ENCODE peak calls at places on chromosomes 1 and 21, in ten cellular contexts. D is IMR-90, H is PC-3, O is pancreas, F is colonic mucosa, J is mammary epithelial cell, G is fibroblast of lung, R is uterus, N is heart left ventricle, W is heart right ventricle. Y is an unnamed sample.

GRCh38 chr1:214568328-214568727 is 16.9 kb upstream of the PTPN14 start:
- DNase-seq in H (peak; percentile 85), D (peak; percentile 49), J (no peak), N (no peak), R (no peak), G (peak; percentile 63), O (no peak), W (no peak), F (no peak), Y (no peak)

GRCh38 chr1:9278114-9278513 is 14.6 kb upstream of the SPSB1 start:
- DNase-seq in J (no peak), D (no peak), H (no peak), G (no peak), N (no peak), W (no peak), F (no peak), R (no peak), O (no peak), Y (peak; percentile 77)

GRCh38 chr1:30707412-30708360 is 15.7 kb downstream of the MATN1 start:
- DNase-seq in W (peak; percentile 58), O (peak; percentile 85), H (peak; percentile 77), D (peak; percentile 56), G (peak; percentile 38), F (peak; percentile 76), R (peak; percentile 77), J (peak; percentile 49), N (peak; percentile 70), Y (peak; percentile 74)

GRCh38 chr1:196997428-196997827 is 20.1 kb downstream of the CFHR5 start:
- DNase-seq in G (peak; percentile 59), O (no peak), H (peak; percentile 11), N (no peak), D (peak; percentile 56), R (no peak), F (no peak), J (peak; percentile 20), W (no peak), Y (no peak)

GRCh38 chr1:98005326-98006010 is 84.6 kb upstream of the DPYD start:
- DNase-seq in J (peak; percentile 16), D (peak; percentile 52), F (no peak), N (no peak), H (peak; percentile 84), G (peak; percentile 65), R (no peak), W (no peak), O (no peak), Y (no peak)

GRCh38 chr1:41741244-41741643 is 177.5 kb downstream of the HIVEP3 start:
- DNase-seq in F (no peak), D (no peak), J (no peak), H (peak; percentile 27), W (no peak), R (no peak), O (no peak), G (no peak), N (no peak), Y (no peak)

GRCh38 chr1:206897175-206897574 is at the start of gene IL24:
- DNase-seq in W (no peak), G (no peak), O (no peak), R (no peak), F (no peak), D (no peak), H (no peak), N (no peak), J (no peak), Y (no peak)

GRCh38 chr21:41460578-41461527 is 34.8 kb downstream of the MX1 start:
- DNase-seq in R (peak; percentile 65), H (peak; percentile 73), W (peak; percentile 72), G (peak; percentile 60), J (peak; percentile 36), O (peak; percentile 79), F (peak; percentile 75), N (peak; percentile 56), D (peak; percentile 72), Y (peak; percentile 84)

GRCh38 chr1:5651964-5652751 is 340.1 kb downstream of the NPHP4 start:
- DNase-seq in W (no peak), N (no peak), G (no peak), H (no peak), R (no peak), D (no peak), J (peak; percentile 77), F (no peak), O (no peak), Y (no peak)

GRCh38 chr21:42465008-42465878 is 30.8 kb downstream of the RSPH1 start:
- DNase-seq in R (no peak), H (no peak), J (no peak), N (no peak), D (no peak), O (peak; percentile 33), F (peak; percentile 64), G (peak; percentile 6), W (no peak), Y (no peak)

GRCh38 chr1:45979074-45979777 is 153.2 kb downstream of the PIK3R3 start:
- DNase-seq in R (no peak), G (peak; percentile 27), J (peak; percentile 55), O (no peak), N (no peak), F (no peak), D (peak; percentile 77), H (peak; percentile 50), W (no peak), Y (no peak)

GRCh38 chr21:19713324-19713723 is 1284.9 kb upstream of the NCAM2 start:
- DNase-seq in W (no peak), O (no peak), R (no peak), D (no peak), G (no peak), J (no peak), H (no peak), F (no peak), N (no peak), Y (no peak)

GRCh38 chr1:181033128-181033798 is 520 bp upstream of the MR1 start:
- DNase-seq in D (peak; percentile 35), N (peak; percentile 42), F (peak; percentile 39), O (no peak), R (no peak), W (peak; percentile 50), H (no peak), J (peak; percentile 90), G (no peak), Y (peak; percentile 21)

GRCh38 chr21:40043423-40043822 is 176.2 kb downstream of the PCP4 start:
- DNase-seq in F (no peak), H (no peak), R (no peak), J (no peak), N (no peak), D (no peak), G (no peak), O (no peak), W (no peak), Y (no peak)

GRCh38 chr21:40047211-40047610 is 180.0 kb downstream of the PCP4 start:
- DNase-seq in J (no peak), O (no peak), W (no peak), R (no peak), G (no peak), F (no peak), H (no peak), D (no peak), N (no peak), Y (no peak)

GRCh38 chr21:40041446-40041845 is 174.2 kb downstream of the PCP4 start:
- DNase-seq in D (no peak), J (no peak), O (no peak), W (no peak), R (no peak), F (no peak), N (no peak), H (no peak), G (no peak), Y (no peak)

GRCh38 chr21:40047993-40048730 is 180.9 kb downstream of the PCP4 start:
- DNase-seq in H (no peak), D (no peak), J (peak; percentile 20), O (no peak), F (no peak), W (no peak), N (no peak), G (peak; percentile 30), R (no peak), Y (no peak)

GRCh38 chr21:40043866-40044265 is 176.6 kb downstream of the PCP4 start:
- DNase-seq in N (no peak), F (no peak), G (no peak), O (no peak), H (no peak), W (no peak), R (no peak), J (no peak), D (no peak), Y (no peak)
- TF ChIP-seq CTCF in N (no peak), F (no peak), G (no peak), O (no peak), H (no peak), W (no peak), R (no peak), J (no peak), D (no peak), Y (no peak)

GRCh38 chr1:163414778-163415177 is 93.0 kb downstream of the NUF2 start:
- DNase-seq in N (no peak), J (no peak), R (no peak), F (no peak), D (no peak), W (no peak), O (no peak), H (no peak), G (no peak), Y (no peak)
- H3K27ac ChIP-seq in N (no peak overlapping the region), J (no peak overlapping the region), R (no peak overlapping the region), F (no peak overlapping the region), D (no peak overlapping the region), W (no peak overlapping the region), O (no peak overlapping the region), H (no peak overlapping the region), G (no peak overlapping the region), Y (no peak overlapping the region)

GRCh38 chr1:201726700-201727099 is 102.3 kb upstream of the IPO9 start:
- DNase-seq in J (no peak), W (no peak), O (no peak), G (no peak), D (no peak), R (no peak), H (no peak), N (no peak), F (no peak), Y (no peak)

GRCh38 chr1:201724760-201725105 is 104.2 kb upstream of the IPO9 start:
- DNase-seq in F (no peak), W (no peak), H (no peak), R (no peak), O (no peak), N (no peak), J (no peak), D (peak; percentile 53), G (peak; percentile 28), Y (no peak)

GRCh38 chr1:201720522-201720844 is 108.5 kb upstream of the IPO9 start:
- DNase-seq in W (no peak), F (no peak), D (no peak), J (no peak), N (no peak), H (no peak), O (no peak), G (no peak), R (no peak), Y (no peak)

GRCh38 chr1:201721131-201722049 is 107.6 kb upstream of the IPO9 start:
- DNase-seq in W (no peak), R (peak; percentile 64), G (peak; percentile 81), H (no peak), F (no peak), J (no peak), D (peak; percentile 83), O (no peak), N (no peak), Y (no peak)

GRCh38 chr1:201724039-201724759 is 104.8 kb upstream of the IPO9 start:
- DNase-seq in D (no peak), G (no peak), J (no peak), N (no peak), W (peak; percentile 76), H (no peak), F (no peak), R (no peak), O (no peak), Y (no peak)
- H3K4me1 ChIP-seq in D (peaks cover 36% of the 10 kb centered on the region), G (peaks cover 38% of the 10 kb centered on the region), J (no peaks in the 10 kb centered on the region), N (peaks cover 69% of the 10 kb centered on the region), W (peaks cover 96% of the 10 kb centered on the region), H (no peaks in the 10 kb centered on the region), F (no peaks in the 10 kb centered on the region), R (peaks cover 17% of the 10 kb centered on the region), O (no peaks in the 10 kb centered on the region), Y (peaks cover 41% of the 10 kb centered on the region)

GRCh38 chr1:15033264-15033663 is 120.3 kb upstream of the TMEM51 start:
- DNase-seq in H (peak; percentile 54), G (peak; percentile 75), W (no peak), J (peak; percentile 14), R (no peak), N (no peak), O (no peak), F (no peak), D (peak; percentile 87), Y (no peak)
- TF ChIP-seq CTCF in H (peak; percentile 16), G (peak; percentile 35), W (no peak), J (peak; percentile 12), R (no peak), N (no peak), O (no peak), F (no peak), D (peak; percentile 58), Y (no peak)